ENCODE peak calls at places on chromosome 13, in nine cellular contexts. One of them, this sample, is unnamed.

GRCh38 chr13:112452380-112453206 is 76.4 kb downstream of the SPACA7 start:
- DNase-seq in activated T-cell treated with anti-CD3 and anti-CD28 coated beads, Interleukin-2, amount 50 U/mL, for 24 hours: no peak
- DNase-seq in stimulated activated naive CD4-positive, alpha-beta T cell: no peak
- DNase-seq in psoas muscle: peak; percentile 28
- DNase-seq in GM19239: no peak
- DNase-seq in activated CD4-positive, alpha-beta T cell treated with anti-CD3 and anti-CD28 coated beads for 24 hours: no peak
- DNase-seq in activated CD8-positive, alpha-beta memory T cell treated with anti-CD3 and anti-CD28 coated beads, Interleukin-2, amount 10 ng/mL, durations not matched to agents 7 days and 5 days: peak; percentile 30
- DNase-seq in GM04503: no peak
- DNase-seq in H54: no peak
- DNase-seq in this sample: no peak

GRCh38 chr13:51977606-51978005 is 33.6 kb downstream of the ATP7B start:
- DNase-seq in activated T-cell treated with anti-CD3 and anti-CD28 coated beads, Interleukin-2, amount 50 U/mL, for 24 hours: no peak
- DNase-seq in stimulated activated naive CD4-positive, alpha-beta T cell: no peak
- DNase-seq in psoas muscle: no peak
- DNase-seq in GM19239: no peak
- DNase-seq in activated CD4-positive, alpha-beta T cell treated with anti-CD3 and anti-CD28 coated beads for 24 hours: no peak
- DNase-seq in activated CD8-positive, alpha-beta memory T cell treated with anti-CD3 and anti-CD28 coated beads, Interleukin-2, amount 10 ng/mL, durations not matched to agents 7 days and 5 days: no peak
- DNase-seq in GM04503: no peak
- DNase-seq in H54: no peak
- DNase-seq in this sample: no peak

GRCh38 chr13:79723462-79724116 is 242.6 kb downstream of the NDFIP2 start:
- DNase-seq in activated T-cell treated with anti-CD3 and anti-CD28 coated beads, Interleukin-2, amount 50 U/mL, for 24 hours: no peak
- DNase-seq in stimulated activated naive CD4-positive, alpha-beta T cell: no peak
- DNase-seq in psoas muscle: no peak
- DNase-seq in GM19239: no peak
- DNase-seq in activated CD4-positive, alpha-beta T cell treated with anti-CD3 and anti-CD28 coated beads for 24 hours: no peak
- DNase-seq in activated CD8-positive, alpha-beta memory T cell treated with anti-CD3 and anti-CD28 coated beads, Interleukin-2, amount 10 ng/mL, durations not matched to agents 7 days and 5 days: no peak
- DNase-seq in GM04503: no peak
- DNase-seq in H54: no peak
- DNase-seq in this sample: peak; percentile 5

GRCh38 chr13:26538363-26539317 is 18.8 kb upstream of the WASF3 start:
- DNase-seq in activated T-cell treated with anti-CD3 and anti-CD28 coated beads, Interleukin-2, amount 50 U/mL, for 24 hours: no peak
- DNase-seq in stimulated activated naive CD4-positive, alpha-beta T cell: no peak
- DNase-seq in psoas muscle: no peak
- DNase-seq in GM19239: no peak
- DNase-seq in activated CD4-positive, alpha-beta T cell treated with anti-CD3 and anti-CD28 coated beads for 24 hours: no peak
- DNase-seq in activated CD8-positive, alpha-beta memory T cell treated with anti-CD3 and anti-CD28 coated beads, Interleukin-2, amount 10 ng/mL, durations not matched to agents 7 days and 5 days: no peak
- DNase-seq in GM04503: no peak
- DNase-seq in H54: no peak
- DNase-seq in this sample: peak; percentile 46

GRCh38 chr13:37869756-37870488 is at the start of gene TRPC4:
- DNase-seq in activated T-cell treated with anti-CD3 and anti-CD28 coated beads, Interleukin-2, amount 50 U/mL, for 24 hours: no peak
- DNase-seq in stimulated activated naive CD4-positive, alpha-beta T cell: no peak
- DNase-seq in psoas muscle: peak; percentile 49
- DNase-seq in GM19239: no peak
- DNase-seq in activated CD4-positive, alpha-beta T cell treated with anti-CD3 and anti-CD28 coated beads for 24 hours: no peak
- DNase-seq in activated CD8-positive, alpha-beta memory T cell treated with anti-CD3 and anti-CD28 coated beads, Interleukin-2, amount 10 ng/mL, durations not matched to agents 7 days and 5 days: no peak
- DNase-seq in GM04503: peak; percentile 42
- DNase-seq in H54: no peak
- DNase-seq in this sample: peak; percentile 94

GRCh38 chr13:106466691-106467405 is 68.6 kb downstream of the EFNB2 start:
- DNase-seq in activated T-cell treated with anti-CD3 and anti-CD28 coated beads, Interleukin-2, amount 50 U/mL, for 24 hours: no peak
- DNase-seq in stimulated activated naive CD4-positive, alpha-beta T cell: no peak
- DNase-seq in psoas muscle: no peak
- DNase-seq in GM19239: no peak
- DNase-seq in activated CD4-positive, alpha-beta T cell treated with anti-CD3 and anti-CD28 coated beads for 24 hours: no peak
- DNase-seq in activated CD8-positive, alpha-beta memory T cell treated with anti-CD3 and anti-CD28 coated beads, Interleukin-2, amount 10 ng/mL, durations not matched to agents 7 days and 5 days: no peak
- DNase-seq in GM04503: no peak
- DNase-seq in H54: no peak
- DNase-seq in this sample: peak; percentile 46

GRCh38 chr13:51148952-51149573 is 38.0 kb upstream of the C13orf42 start:
- DNase-seq in activated T-cell treated with anti-CD3 and anti-CD28 coated beads, Interleukin-2, amount 50 U/mL, for 24 hours: no peak
- DNase-seq in stimulated activated naive CD4-positive, alpha-beta T cell: no peak
- DNase-seq in psoas muscle: no peak
- DNase-seq in GM19239: no peak
- DNase-seq in activated CD4-positive, alpha-beta T cell treated with anti-CD3 and anti-CD28 coated beads for 24 hours: no peak
- DNase-seq in activated CD8-positive, alpha-beta memory T cell treated with anti-CD3 and anti-CD28 coated beads, Interleukin-2, amount 10 ng/mL, durations not matched to agents 7 days and 5 days: no peak
- DNase-seq in GM04503: peak; percentile 14
- DNase-seq in H54: no peak
- DNase-seq in this sample: peak; percentile 79

GRCh38 chr13:36453518-36453917 is 21.2 kb downstream of the CCNA1 start:
- DNase-seq in activated T-cell treated with anti-CD3 and anti-CD28 coated beads, Interleukin-2, amount 50 U/mL, for 24 hours: no peak
- DNase-seq in stimulated activated naive CD4-positive, alpha-beta T cell: no peak
- DNase-seq in psoas muscle: no peak
- DNase-seq in GM19239: no peak
- DNase-seq in activated CD4-positive, alpha-beta T cell treated with anti-CD3 and anti-CD28 coated beads for 24 hours: no peak
- DNase-seq in activated CD8-positive, alpha-beta memory T cell treated with anti-CD3 and anti-CD28 coated beads, Interleukin-2, amount 10 ng/mL, durations not matched to agents 7 days and 5 days: no peak
- DNase-seq in GM04503: no peak
- DNase-seq in H54: no peak
- DNase-seq in this sample: peak; percentile 73

GRCh38 chr13:110280996-110281688 is 25.8 kb downstream of the COL4A1 start:
- DNase-seq in activated T-cell treated with anti-CD3 and anti-CD28 coated beads, Interleukin-2, amount 50 U/mL, for 24 hours: no peak
- DNase-seq in stimulated activated naive CD4-positive, alpha-beta T cell: no peak
- DNase-seq in psoas muscle: peak; percentile 82
- DNase-seq in GM19239: no peak
- DNase-seq in activated CD4-positive, alpha-beta T cell treated with anti-CD3 and anti-CD28 coated beads for 24 hours: no peak
- DNase-seq in activated CD8-positive, alpha-beta memory T cell treated with anti-CD3 and anti-CD28 coated beads, Interleukin-2, amount 10 ng/mL, durations not matched to agents 7 days and 5 days: no peak
- DNase-seq in GM04503: no peak
- DNase-seq in H54: no peak
- DNase-seq in this sample: no peak

GRCh38 chr13:41465215-41465907 is 8.0 kb downstream of the RGCC start:
- DNase-seq in activated T-cell treated with anti-CD3 and anti-CD28 coated beads, Interleukin-2, amount 50 U/mL, for 24 hours: peak; percentile 85
- DNase-seq in stimulated activated naive CD4-positive, alpha-beta T cell: peak; percentile 88
- DNase-seq in psoas muscle: peak; percentile 72
- DNase-seq in GM19239: no peak
- DNase-seq in activated CD4-positive, alpha-beta T cell treated with anti-CD3 and anti-CD28 coated beads for 24 hours: peak; percentile 75
- DNase-seq in activated CD8-positive, alpha-beta memory T cell treated with anti-CD3 and anti-CD28 coated beads, Interleukin-2, amount 10 ng/mL, durations not matched to agents 7 days and 5 days: peak; percentile 97
- DNase-seq in GM04503: no peak
- DNase-seq in H54: peak; percentile 74
- DNase-seq in this sample: no peak

GRCh38 chr13:26965976-26966375 is 205.4 kb upstream of the GPR12 start:
- DNase-seq in activated T-cell treated with anti-CD3 and anti-CD28 coated beads, Interleukin-2, amount 50 U/mL, for 24 hours: no peak
- DNase-seq in stimulated activated naive CD4-positive, alpha-beta T cell: no peak
- DNase-seq in psoas muscle: peak; percentile 69
- DNase-seq in GM19239: no peak
- DNase-seq in activated CD4-positive, alpha-beta T cell treated with anti-CD3 and anti-CD28 coated beads for 24 hours: no peak
- DNase-seq in activated CD8-positive, alpha-beta memory T cell treated with anti-CD3 and anti-CD28 coated beads, Interleukin-2, amount 10 ng/mL, durations not matched to agents 7 days and 5 days: no peak
- DNase-seq in GM04503: no peak
- DNase-seq in H54: no peak
- DNase-seq in this sample: peak; percentile 58

GRCh38 chr13:36310417-36311108 is 12.9 kb upstream of the CCDC169 start:
- DNase-seq in activated T-cell treated with anti-CD3 and anti-CD28 coated beads, Interleukin-2, amount 50 U/mL, for 24 hours: no peak
- DNase-seq in stimulated activated naive CD4-positive, alpha-beta T cell: no peak
- DNase-seq in psoas muscle: no peak
- DNase-seq in GM19239: no peak
- DNase-seq in activated CD4-positive, alpha-beta T cell treated with anti-CD3 and anti-CD28 coated beads for 24 hours: no peak
- DNase-seq in activated CD8-positive, alpha-beta memory T cell treated with anti-CD3 and anti-CD28 coated beads, Interleukin-2, amount 10 ng/mL, durations not matched to agents 7 days and 5 days: no peak
- DNase-seq in GM04503: no peak
- DNase-seq in H54: no peak
- DNase-seq in this sample: no peak

GRCh38 chr13:109680930-109681329 is 105.5 kb downstream of the IRS2 start:
- DNase-seq in activated T-cell treated with anti-CD3 and anti-CD28 coated beads, Interleukin-2, amount 50 U/mL, for 24 hours: no peak
- DNase-seq in stimulated activated naive CD4-positive, alpha-beta T cell: no peak
- DNase-seq in psoas muscle: no peak
- DNase-seq in GM19239: no peak
- DNase-seq in activated CD4-positive, alpha-beta T cell treated with anti-CD3 and anti-CD28 coated beads for 24 hours: no peak
- DNase-seq in activated CD8-positive, alpha-beta memory T cell treated with anti-CD3 and anti-CD28 coated beads, Interleukin-2, amount 10 ng/mL, durations not matched to agents 7 days and 5 days: no peak
- DNase-seq in GM04503: no peak
- DNase-seq in H54: no peak
- DNase-seq in this sample: no peak

GRCh38 chr13:21399741-21400140 is 59.4 kb downstream of the ZDHHC20 start:
- DNase-seq in activated T-cell treated with anti-CD3 and anti-CD28 coated beads, Interleukin-2, amount 50 U/mL, for 24 hours: no peak
- DNase-seq in stimulated activated naive CD4-positive, alpha-beta T cell: peak; percentile 7
- DNase-seq in psoas muscle: no peak
- DNase-seq in GM19239: no peak
- DNase-seq in activated CD4-positive, alpha-beta T cell treated with anti-CD3 and anti-CD28 coated beads for 24 hours: no peak
- DNase-seq in activated CD8-positive, alpha-beta memory T cell treated with anti-CD3 and anti-CD28 coated beads, Interleukin-2, amount 10 ng/mL, durations not matched to agents 7 days and 5 days: peak; percentile 51
- DNase-seq in GM04503: no peak
- DNase-seq in H54: no peak
- DNase-seq in this sample: no peak

GRCh38 chr13:39364797-39365468 is 238.1 kb downstream of the LHFPL6 start:
- DNase-seq in activated T-cell treated with anti-CD3 and anti-CD28 coated beads, Interleukin-2, amount 50 U/mL, for 24 hours: no peak
- DNase-seq in stimulated activated naive CD4-positive, alpha-beta T cell: no peak
- DNase-seq in psoas muscle: no peak
- DNase-seq in GM19239: no peak
- DNase-seq in activated CD4-positive, alpha-beta T cell treated with anti-CD3 and anti-CD28 coated beads for 24 hours: no peak
- DNase-seq in activated CD8-positive, alpha-beta memory T cell treated with anti-CD3 and anti-CD28 coated beads, Interleukin-2, amount 10 ng/mL, durations not matched to agents 7 days and 5 days: no peak
- DNase-seq in GM04503: no peak
- DNase-seq in H54: no peak
- DNase-seq in this sample: peak; percentile 95

GRCh38 chr13:112077729-112078128 is 10.8 kb downstream of the SOX1 start:
- DNase-seq in activated T-cell treated with anti-CD3 and anti-CD28 coated beads, Interleukin-2, amount 50 U/mL, for 24 hours: no peak
- DNase-seq in stimulated activated naive CD4-positive, alpha-beta T cell: no peak
- DNase-seq in psoas muscle: no peak
- DNase-seq in GM19239: no peak
- DNase-seq in activated CD4-positive, alpha-beta T cell treated with anti-CD3 and anti-CD28 coated beads for 24 hours: no peak
- DNase-seq in activated CD8-positive, alpha-beta memory T cell treated with anti-CD3 and anti-CD28 coated beads, Interleukin-2, amount 10 ng/mL, durations not matched to agents 7 days and 5 days: no peak
- DNase-seq in GM04503: no peak
- DNase-seq in H54: no peak
- DNase-seq in this sample: no peak

GRCh38 chr13:26325876-26326275 is 71.9 kb downstream of the CDK8 start:
- DNase-seq in activated T-cell treated with anti-CD3 and anti-CD28 coated beads, Interleukin-2, amount 50 U/mL, for 24 hours: no peak
- DNase-seq in stimulated activated naive CD4-positive, alpha-beta T cell: no peak
- DNase-seq in psoas muscle: no peak
- DNase-seq in GM19239: peak; percentile 2
- DNase-seq in activated CD4-positive, alpha-beta T cell treated with anti-CD3 and anti-CD28 coated beads for 24 hours: no peak
- DNase-seq in activated CD8-positive, alpha-beta memory T cell treated with anti-CD3 and anti-CD28 coated beads, Interleukin-2, amount 10 ng/mL, durations not matched to agents 7 days and 5 days: no peak
- DNase-seq in GM04503: no peak
- DNase-seq in H54: no peak
- DNase-seq in this sample: no peak

GRCh38 chr13:111893607-111894443 is 173.1 kb upstream of the SOX1 start:
- DNase-seq in activated T-cell treated with anti-CD3 and anti-CD28 coated beads, Interleukin-2, amount 50 U/mL, for 24 hours: no peak
- DNase-seq in stimulated activated naive CD4-positive, alpha-beta T cell: no peak
- DNase-seq in psoas muscle: no peak
- DNase-seq in GM19239: no peak
- DNase-seq in activated CD4-positive, alpha-beta T cell treated with anti-CD3 and anti-CD28 coated beads for 24 hours: no peak
- DNase-seq in activated CD8-positive, alpha-beta memory T cell treated with anti-CD3 and anti-CD28 coated beads, Interleukin-2, amount 10 ng/mL, durations not matched to agents 7 days and 5 days: peak; percentile 16
- DNase-seq in GM04503: no peak
- DNase-seq in H54: no peak
- DNase-seq in this sample: peak; percentile 84

GRCh38 chr13:24625324-24625723 is 54.9 kb upstream of the ATP12A start:
- DNase-seq in activated T-cell treated with anti-CD3 and anti-CD28 coated beads, Interleukin-2, amount 50 U/mL, for 24 hours: no peak
- DNase-seq in stimulated activated naive CD4-positive, alpha-beta T cell: no peak
- DNase-seq in psoas muscle: no peak
- DNase-seq in GM19239: no peak
- DNase-seq in activated CD4-positive, alpha-beta T cell treated with anti-CD3 and anti-CD28 coated beads for 24 hours: no peak
- DNase-seq in activated CD8-positive, alpha-beta memory T cell treated with anti-CD3 and anti-CD28 coated beads, Interleukin-2, amount 10 ng/mL, durations not matched to agents 7 days and 5 days: no peak
- DNase-seq in GM04503: no peak
- DNase-seq in H54: no peak
- DNase-seq in this sample: no peak

GRCh38 chr13:24506698-24507335 is 5.8 kb downstream of the PARP4 start:
- DNase-seq in activated T-cell treated with anti-CD3 and anti-CD28 coated beads, Interleukin-2, amount 50 U/mL, for 24 hours: no peak
- DNase-seq in stimulated activated naive CD4-positive, alpha-beta T cell: no peak
- DNase-seq in psoas muscle: no peak
- DNase-seq in GM19239: no peak
- DNase-seq in activated CD4-positive, alpha-beta T cell treated with anti-CD3 and anti-CD28 coated beads for 24 hours: no peak
- DNase-seq in activated CD8-positive, alpha-beta memory T cell treated with anti-CD3 and anti-CD28 coated beads, Interleukin-2, amount 10 ng/mL, durations not matched to agents 7 days and 5 days: no peak
- DNase-seq in GM04503: no peak
- DNase-seq in H54: no peak
- DNase-seq in this sample: no peak

This sample was measured in left kidney.